ENCODE peak calls at places on chromosome 3, in nine cellular contexts. M is WERI-Rb-1, P is fibroblast of mammary gland, R is HCT116, U is mesothelial cell of epicardium, Q is progenitor cell of endocrine pancreas, X is pancreas, L is adrenal gland, T is B cell. H is an unnamed sample.

GRCh38 chr3:170982733-170983132 is 43.8 kb downstream of the SLC2A2 start:
- DNase-seq in M (no peak), L (no peak), P (no peak), T (no peak), X (no peak), Q (no peak), U (no peak), R (no peak), H (no peak)

GRCh38 chr3:105401691-105402149 is 35.0 kb downstream of the ALCAM start:
- DNase-seq in L (no peak), X (no peak), U (no peak), P (peak; percentile 11), M (no peak), R (peak; percentile 53), Q (no peak), T (no peak), H (no peak)

GRCh38 chr3:182793663-182794454 is 555 bp downstream of the ATP11B start:
- DNase-seq in U (peak; percentile 22), M (peak; percentile 18), P (peak; percentile 36), R (no peak), Q (peak; percentile 46), X (peak; percentile 41), T (peak; percentile 51), L (peak; percentile 47), H (peak; percentile 21)

GRCh38 chr3:195012100-195012499 is 258.9 kb downstream of the XXYLT1 start:
- DNase-seq in T (no peak), X (no peak), P (no peak), M (no peak), Q (no peak), R (no peak), U (no peak), L (no peak), H (no peak)

GRCh38 chr3:183551930-183552329 is 3.6 kb downstream of the KLHL6 start:
- DNase-seq in X (no peak), P (no peak), Q (no peak), L (no peak), R (no peak), T (peak; percentile 59), U (no peak), M (no peak), H (no peak)

GRCh38 chr3:196431193-196432136 is 762 bp downstream of the UBXN7 start:
- DNase-seq in X (peak; percentile 43), Q (peak; percentile 22), T (peak; percentile 55), R (no peak), P (peak; percentile 74), U (peak; percentile 23), L (peak; percentile 42), M (no peak), H (peak; percentile 30)

GRCh38 chr3:179958143-179958542 is 78.6 kb downstream of the PEX5L start:
- DNase-seq in T (no peak), U (no peak), Q (no peak), X (no peak), M (no peak), L (no peak), R (no peak), P (no peak), H (no peak)

GRCh38 chr3:34212175-34212574 is 413.7 kb downstream of the PDCD6IP start:
- DNase-seq in T (no peak), L (no peak), P (peak; percentile 6), Q (no peak), R (no peak), X (no peak), U (no peak), M (no peak), H (no peak)

GRCh38 chr3:98770261-98771039 is 7.3 kb downstream of the ST3GAL6 start:
- DNase-seq in U (no peak), P (no peak), Q (no peak), M (no peak), X (peak; percentile 32), R (no peak), L (peak; percentile 72), T (no peak), H (peak; percentile 6)

GRCh38 chr3:179882322-179882721 is 154.4 kb downstream of the PEX5L start:
- DNase-seq in P (no peak), Q (no peak), R (no peak), M (no peak), T (no peak), X (no peak), U (no peak), L (no peak), H (no peak)

GRCh38 chr3:24242012-24242698 is 252.5 kb downstream of the THRB start:
- DNase-seq in R (no peak), U (no peak), Q (no peak), P (peak; percentile 82), M (no peak), L (peak; percentile 35), T (no peak), X (no peak), H (no peak)

GRCh38 chr3:24232784-24233183 is 261.9 kb downstream of the THRB start:
- DNase-seq in R (no peak), P (no peak), M (no peak), T (no peak), U (no peak), X (no peak), Q (no peak), L (no peak), H (no peak)

GRCh38 chr3:24235121-24235520 is 259.5 kb downstream of the THRB start:
- DNase-seq in P (peak; percentile 54), L (no peak), R (peak; percentile 13), U (no peak), T (no peak), M (no peak), X (no peak), Q (no peak), H (no peak)

GRCh38 chr3:24240306-24240705 is 254.3 kb downstream of the THRB start:
- DNase-seq in T (no peak), M (no peak), L (no peak), X (no peak), Q (no peak), R (no peak), P (no peak), U (no peak), H (no peak)

DNA sequence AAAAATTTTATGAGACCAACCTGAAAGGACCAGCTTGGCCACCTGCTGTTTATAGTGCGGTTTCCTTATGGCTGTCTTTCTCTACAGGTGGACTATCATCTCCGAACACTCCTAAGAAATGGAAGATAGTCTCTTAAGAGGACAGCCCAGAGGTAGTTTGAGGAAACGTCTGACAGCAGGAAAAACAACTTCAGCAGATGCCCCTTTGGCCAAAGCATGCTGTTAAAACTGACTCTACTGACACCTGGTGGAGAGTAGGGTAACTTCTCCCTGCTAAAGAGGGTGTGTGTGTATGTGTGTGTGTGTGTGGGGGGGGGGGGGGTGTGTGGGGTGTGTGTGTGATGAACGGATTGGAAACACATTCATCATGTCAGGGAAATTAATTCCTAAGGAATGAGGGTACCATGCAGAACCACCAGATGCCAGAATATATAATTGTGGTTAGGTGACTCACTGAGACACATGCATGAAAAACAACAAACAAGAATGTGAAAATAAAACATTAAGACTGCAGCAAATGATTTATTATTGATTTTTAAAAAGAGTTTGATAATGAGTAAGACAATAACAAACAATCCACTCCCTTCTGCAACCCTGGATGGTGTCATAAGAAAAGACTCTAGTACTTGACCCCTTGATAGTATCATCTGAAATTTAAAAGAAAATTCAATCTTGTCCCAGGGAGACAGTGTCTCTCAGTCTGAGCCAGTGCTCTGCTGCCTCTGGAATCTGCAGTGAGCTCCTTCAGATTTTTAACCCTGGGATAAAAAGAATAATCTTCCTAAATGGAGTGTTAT is 256.5 kb downstream of the THRB start:
- DNase-seq in P (peak; percentile 99), X (no peak), R (peak; percentile 75), Q (peak; percentile 26), M (peak; percentile 47), T (peak; percentile 45), U (no peak), L (peak; percentile 63), H (peak; percentile 27)
- TF ChIP-seq CTCF in P (peak; percentile 82), X (peak; percentile 15), R (peak; percentile 76), Q (peak; percentile 63), M (peak; percentile 60), T (peak; percentile 59), U (peak; percentile 58), L (peak; percentile 51), H (peak; percentile 69)

DNA sequence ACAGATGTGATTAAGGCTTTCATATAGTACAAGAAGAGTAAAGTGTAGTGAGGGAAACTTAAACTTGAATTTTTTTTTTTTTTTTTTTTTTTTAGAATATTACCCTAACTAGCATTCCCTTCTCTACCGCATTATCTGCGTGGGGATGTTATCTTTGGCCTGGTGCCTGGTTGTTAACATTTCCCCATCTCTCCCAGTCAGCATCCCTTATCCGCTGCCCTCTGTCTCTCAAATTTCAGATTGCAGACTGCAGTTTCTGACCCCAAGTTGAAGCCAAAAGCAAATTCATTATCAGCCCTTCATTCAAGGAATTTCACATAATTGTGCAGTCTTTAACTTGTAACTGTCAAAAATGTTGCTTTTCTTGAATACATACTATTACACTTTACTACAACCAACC is 353.0 kb downstream of the PLOD2 start:
- DNase-seq in T (no peak), L (peak; percentile 61), R (no peak), M (no peak), P (peak; percentile 54), Q (no peak), U (peak; percentile 35), X (no peak), H (peak; percentile 10)
- TF ChIP-seq CTCF in T (no peak), L (peak; percentile 19), R (peak; percentile 6), M (peak; percentile 29), P (peak; percentile 40), Q (peak; percentile 24), U (peak; percentile 29), X (no peak), H (peak; percentile 48)

GRCh38 chr3:32147935-32148334 is 41.5 kb downstream of the GPD1L start:
- DNase-seq in U (no peak), P (no peak), Q (no peak), T (no peak), L (no peak), R (no peak), M (no peak), X (no peak), H (no peak)
- TF ChIP-seq CTCF in U (peak; percentile 15), P (no peak), Q (peak; percentile 22), T (no peak), L (no peak), R (no peak), M (no peak), X (no peak), H (peak; percentile 26)

GRCh38 chr3:55868347-55868746 is 381.2 kb upstream of the WNT5A start:
- DNase-seq in M (no peak), Q (no peak), T (no peak), P (no peak), X (no peak), L (no peak), R (no peak), U (no peak), H (peak; percentile 4)
- TF ChIP-seq CTCF in M (no peak), Q (no peak), T (no peak), P (no peak), X (no peak), L (no peak), R (no peak), U (no peak), H (no peak)

H was measured in neural crest cell.